ENCODE peak calls at places on chromosomes 6 and 20, in nine cellular contexts. M is AG20443; U is activated T-cell treated with anti-CD3 and anti-CD28 coated beads, Interleukin-2, amount 50 U/mL, for 24 hours; D is foreskin fibroblast; H is transverse colon; N is GM19239; R is OCI-LY7; S is DMS79; J is stimulated activated CD4-positive, alpha-beta T cell treated with anti-CD3 and anti-CD28 coated beads, TNF-alpha, amount 100 ng/mL, for 1 hour. Y is an unnamed sample.

GRCh38 chr6:21386744-21387143 is 206.8 kb upstream of the SOX4 start:
- DNase-seq in M (no peak), U (no peak), D (no peak), H (no peak), N (no peak), R (no peak), S (no peak), J (no peak), Y (no peak)

GRCh38 chr20:49712918-49713778 is 530 bp downstream of the B4GALT5 start:
- DNase-seq in M (peak), U (no peak), D (peak), H (peak), N (no peak), R (peak), S (no peak), J (no peak), Y (no peak)

GRCh38 chr20:19649041-19649440 is 109.0 kb upstream of the RIN2 start:
- DNase-seq in M (no peak), U (no peak), D (no peak), H (no peak), N (no peak), R (no peak), S (no peak), J (no peak), Y (no peak)

GRCh38 chr6:56820060-56820459 is 134.8 kb upstream of the BEND6 start:
- DNase-seq in M (no peak), U (no peak), D (no peak), H (no peak), N (no peak), R (no peak), S (no peak), J (no peak), Y (no peak)

GRCh38 chr6:17086469-17086868 is 15.4 kb upstream of the STMND1 start:
- DNase-seq in M (peak), U (peak), D (peak), H (peak), N (peak), R (peak), S (no peak), J (no peak), Y (peak)

GRCh38 chr20:50338479-50339195 is 148.0 kb downstream of the CEBPB start:
- DNase-seq in M (no peak), U (peak), D (peak), H (no peak), N (peak), R (no peak), S (no peak), J (no peak), Y (peak)

GRCh38 chr6:154937306-154938244 is 57.5 kb upstream of the TIAM2 start:
- DNase-seq in M (peak), U (no peak), D (peak), H (no peak), N (no peak), R (no peak), S (peak), J (no peak), Y (no peak)

GRCh38 chr20:4065405-4065841 is 50.1 kb upstream of the RNF24 start:
- DNase-seq in M (no peak), U (no peak), D (peak), H (no peak), N (no peak), R (no peak), S (no peak), J (no peak), Y (peak)

GRCh38 chr6:121697921-121698320 is 262.5 kb downstream of the GJA1 start:
- DNase-seq in M (no peak), U (no peak), D (no peak), H (no peak), N (no peak), R (no peak), S (no peak), J (no peak), Y (no peak)

GRCh38 chr6:118890997-118891790 is 2.8 kb upstream of the ASF1A start:
- DNase-seq in M (no peak), U (no peak), D (peak), H (no peak), N (no peak), R (peak), S (no peak), J (no peak), Y (peak)

GRCh38 chr6:167930300-167930699 is 67.2 kb upstream of the KIF25 start:
- DNase-seq in M (no peak), U (no peak), D (peak), H (no peak), N (no peak), R (no peak), S (no peak), J (no peak), Y (peak)

Y was measured in GM23248.